ENCODE peak calls at places on chromosomes 11 and 22, in eight cellular contexts. One of them, this sample, is unnamed.

GRCh38 chr11:75142714-75143419 is 8.0 kb upstream of the SLCO2B1 start:
- DNase-seq in AG04450: peak; percentile 84
- DNase-seq in cardiac fibroblast: peak; percentile 95
- DNase-seq in psoas muscle: peak; percentile 79
- DNase-seq in AG10803: peak; percentile 93
- DNase-seq in fibroblast of mammary gland: peak; percentile 93
- DNase-seq in body of pancreas: no peak
- DNase-seq in tibial nerve: peak; percentile 65
- DNase-seq in this sample: peak; percentile 82

GRCh38 chr11:35427158-35427557 is 7.8 kb upstream of the SLC1A2 start:
- DNase-seq in tibial nerve: peak; percentile 31
- DNase-seq in psoas muscle: no peak
- DNase-seq in AG10803: peak; percentile 87
- DNase-seq in body of pancreas: no peak
- DNase-seq in cardiac fibroblast: peak; percentile 86
- DNase-seq in AG04450: no peak
- DNase-seq in fibroblast of mammary gland: peak; percentile 62
- DNase-seq in this sample: peak; percentile 69

GRCh38 chr11:94111241-94111640 is 17.4 kb upstream of the PANX1 start:
- DNase-seq in body of pancreas: no peak
- DNase-seq in cardiac fibroblast: no peak
- DNase-seq in AG10803: no peak
- DNase-seq in psoas muscle: no peak
- DNase-seq in AG04450: no peak
- DNase-seq in tibial nerve: no peak
- DNase-seq in fibroblast of mammary gland: no peak
- DNase-seq in this sample: no peak

GRCh38 chr11:3381794-3382193 is 2.8 kb upstream of the ZNF195 start:
- DNase-seq in AG04450: no peak
- DNase-seq in body of pancreas: no peak
- DNase-seq in fibroblast of mammary gland: no peak
- DNase-seq in cardiac fibroblast: no peak
- DNase-seq in tibial nerve: no peak
- DNase-seq in psoas muscle: no peak
- DNase-seq in AG10803: no peak
- DNase-seq in this sample: no peak

GRCh38 chr11:64536396-64536935 is 54.6 kb upstream of the SLC22A12 start:
- DNase-seq in tibial nerve: no peak
- DNase-seq in psoas muscle: no peak
- DNase-seq in body of pancreas: no peak
- DNase-seq in fibroblast of mammary gland: peak; percentile 14
- DNase-seq in cardiac fibroblast: no peak
- DNase-seq in AG04450: no peak
- DNase-seq in AG10803: no peak
- DNase-seq in this sample: no peak

GRCh38 chr11:111320728-111321568 is 22.6 kb downstream of the POU2AF3 start:
- DNase-seq in psoas muscle: no peak
- DNase-seq in AG04450: no peak
- DNase-seq in AG10803: peak; percentile 20
- DNase-seq in body of pancreas: peak; percentile 52
- DNase-seq in cardiac fibroblast: no peak
- DNase-seq in tibial nerve: no peak
- DNase-seq in fibroblast of mammary gland: no peak
- DNase-seq in this sample: no peak

GRCh38 chr11:83042966-83043711 is 28.6 kb downstream of the RAB30 start:
- DNase-seq in body of pancreas: no peak
- DNase-seq in tibial nerve: no peak
- DNase-seq in AG04450: no peak
- DNase-seq in psoas muscle: no peak
- DNase-seq in AG10803: peak; percentile 68
- DNase-seq in cardiac fibroblast: peak; percentile 51
- DNase-seq in fibroblast of mammary gland: peak; percentile 38
- DNase-seq in this sample: no peak

GRCh38 chr11:15828241-15828903 is 528.0 kb downstream of the SOX6 start:
- DNase-seq in AG04450: no peak
- DNase-seq in cardiac fibroblast: no peak
- DNase-seq in psoas muscle: no peak
- DNase-seq in body of pancreas: no peak
- DNase-seq in tibial nerve: no peak
- DNase-seq in AG10803: no peak
- DNase-seq in fibroblast of mammary gland: no peak
- DNase-seq in this sample: no peak

GRCh38 chr11:125081098-125081798 is 18.1 kb downstream of the SLC37A2 start:
- DNase-seq in tibial nerve: no peak
- DNase-seq in cardiac fibroblast: no peak
- DNase-seq in body of pancreas: no peak
- DNase-seq in psoas muscle: no peak
- DNase-seq in AG04450: no peak
- DNase-seq in fibroblast of mammary gland: no peak
- DNase-seq in AG10803: no peak
- DNase-seq in this sample: no peak

GRCh38 chr22:37591823-37592404 is 12.0 kb upstream of the LGALS2 start:
- DNase-seq in AG04450: no peak
- DNase-seq in body of pancreas: no peak
- DNase-seq in fibroblast of mammary gland: no peak
- DNase-seq in AG10803: no peak
- DNase-seq in psoas muscle: no peak
- DNase-seq in tibial nerve: no peak
- DNase-seq in cardiac fibroblast: no peak
- DNase-seq in this sample: no peak

GRCh38 chr11:133168016-133168415 is 364.3 kb downstream of the OPCML start:
- DNase-seq in AG04450: no peak
- DNase-seq in cardiac fibroblast: no peak
- DNase-seq in psoas muscle: no peak
- DNase-seq in fibroblast of mammary gland: no peak
- DNase-seq in tibial nerve: no peak
- DNase-seq in AG10803: no peak
- DNase-seq in body of pancreas: no peak
- DNase-seq in this sample: no peak

GRCh38 chr22:17606472-17606871 is 22.1 kb downstream of the ATP6V1E1 start:
- DNase-seq in cardiac fibroblast: peak; percentile 74
- DNase-seq in tibial nerve: no peak
- DNase-seq in fibroblast of mammary gland: no peak
- DNase-seq in psoas muscle: no peak
- DNase-seq in body of pancreas: no peak
- DNase-seq in AG04450: peak; percentile 16
- DNase-seq in AG10803: peak; percentile 70
- DNase-seq in this sample: peak; percentile 7

GRCh38 chr11:61775106-61775505 is 17.3 kb downstream of the TMEM258 start:
- DNase-seq in AG10803: no peak
- DNase-seq in cardiac fibroblast: no peak
- DNase-seq in psoas muscle: no peak
- DNase-seq in fibroblast of mammary gland: no peak
- DNase-seq in tibial nerve: no peak
- DNase-seq in AG04450: no peak
- DNase-seq in body of pancreas: no peak
- DNase-seq in this sample: no peak

GRCh38 chr11:8533332-8533731 is 60.7 kb downstream of the STK33 start:
- DNase-seq in body of pancreas: no peak
- DNase-seq in cardiac fibroblast: no peak
- DNase-seq in fibroblast of mammary gland: no peak
- DNase-seq in AG10803: no peak
- DNase-seq in tibial nerve: no peak
- DNase-seq in psoas muscle: no peak
- DNase-seq in AG04450: no peak
- DNase-seq in this sample: no peak

GRCh38 chr11:11382858-11383532 is 29.9 kb upstream of the CSNK2A3 start:
- DNase-seq in psoas muscle: no peak
- DNase-seq in cardiac fibroblast: no peak
- DNase-seq in tibial nerve: no peak
- DNase-seq in AG04450: no peak
- DNase-seq in AG10803: no peak
- DNase-seq in fibroblast of mammary gland: peak; percentile 11
- DNase-seq in body of pancreas: no peak
- DNase-seq in this sample: no peak

GRCh38 chr22:27309713-27310112 is 491.8 kb downstream of the MN1 start:
- DNase-seq in fibroblast of mammary gland: no peak
- DNase-seq in AG04450: no peak
- DNase-seq in cardiac fibroblast: no peak
- DNase-seq in tibial nerve: no peak
- DNase-seq in body of pancreas: no peak
- DNase-seq in psoas muscle: no peak
- DNase-seq in AG10803: peak; percentile 33
- DNase-seq in this sample: no peak

GRCh38 chr11:102120437-102120935 is 10.2 kb downstream of the YAP1 start:
- DNase-seq in psoas muscle: no peak
- DNase-seq in cardiac fibroblast: no peak
- DNase-seq in tibial nerve: no peak
- DNase-seq in AG04450: no peak
- DNase-seq in AG10803: no peak
- DNase-seq in fibroblast of mammary gland: peak; percentile 40
- DNase-seq in body of pancreas: no peak
- DNase-seq in this sample: no peak

GRCh38 chr11:84648413-84648812 is 978.7 kb downstream of the DLG2 start:
- DNase-seq in fibroblast of mammary gland: no peak
- DNase-seq in AG04450: no peak
- DNase-seq in cardiac fibroblast: no peak
- DNase-seq in tibial nerve: no peak
- DNase-seq in psoas muscle: no peak
- DNase-seq in AG10803: no peak
- DNase-seq in body of pancreas: no peak
- DNase-seq in this sample: no peak

GRCh38 chr22:24441406-24442351 is 14.3 kb downstream of the ADORA2A start:
- DNase-seq in cardiac fibroblast: no peak
- DNase-seq in AG10803: no peak
- DNase-seq in fibroblast of mammary gland: no peak
- DNase-seq in AG04450: no peak
- DNase-seq in tibial nerve: no peak
- DNase-seq in psoas muscle: no peak
- DNase-seq in body of pancreas: no peak
- DNase-seq in this sample: no peak

GRCh38 chr11:910044-910588 is 494 bp downstream of the CHID1 start:
- DNase-seq in tibial nerve: no peak
- DNase-seq in AG10803: no peak
- DNase-seq in AG04450: no peak
- DNase-seq in psoas muscle: no peak
- DNase-seq in cardiac fibroblast: no peak
- DNase-seq in body of pancreas: no peak
- DNase-seq in fibroblast of mammary gland: no peak
- DNase-seq in this sample: no peak

GRCh38 chr11:6472934-6473333 is 807 bp downstream of the TRIM3 start:
- DNase-seq in fibroblast of mammary gland: no peak
- DNase-seq in psoas muscle: no peak
- DNase-seq in tibial nerve: no peak
- DNase-seq in cardiac fibroblast: no peak
- DNase-seq in body of pancreas: peak; percentile 16
- DNase-seq in AG04450: no peak
- DNase-seq in AG10803: no peak
- DNase-seq in this sample: no peak
- H3K4me3 ChIP-seq in fibroblast of mammary gland: peak overlapping the region; percentile 72
- H3K4me3 ChIP-seq in psoas muscle: peak overlapping the region; percentile 91
- H3K4me3 ChIP-seq in tibial nerve: peak overlapping the region; percentile 64
- H3K4me3 ChIP-seq in cardiac fibroblast: peak overlapping the region; percentile 91
- H3K4me3 ChIP-seq in body of pancreas: no peak overlapping the region
- H3K4me3 ChIP-seq in AG04450: peak overlapping the region; percentile 84
- H3K4me3 ChIP-seq in AG10803: peak overlapping the region; percentile 90
- H3K4me3 ChIP-seq in this sample: peak overlapping the region; percentile 88

GRCh38 chr22:50469377-50470305 is 5.2 kb downstream of the SBF1 start:
- DNase-seq in AG10803: peak; percentile 27
- DNase-seq in cardiac fibroblast: peak; percentile 16
- DNase-seq in tibial nerve: peak; percentile 13
- DNase-seq in psoas muscle: peak; percentile 52
- DNase-seq in fibroblast of mammary gland: peak; percentile 30
- DNase-seq in AG04450: no peak
- DNase-seq in body of pancreas: peak; percentile 47
- DNase-seq in this sample: no peak
- H3K4me3 ChIP-seq in AG10803: no peak overlapping the region
- H3K4me3 ChIP-seq in cardiac fibroblast: no peak overlapping the region
- H3K4me3 ChIP-seq in tibial nerve: peak overlapping the region; percentile 21
- H3K4me3 ChIP-seq in psoas muscle: no peak overlapping the region
- H3K4me3 ChIP-seq in fibroblast of mammary gland: no peak overlapping the region
- H3K4me3 ChIP-seq in AG04450: no peak overlapping the region
- H3K4me3 ChIP-seq in body of pancreas: no peak overlapping the region
- H3K4me3 ChIP-seq in this sample: no peak overlapping the region

GRCh38 chr22:35543702-35544101 is 3.1 kb downstream of the RASD2 start:
- DNase-seq in cardiac fibroblast: no peak
- DNase-seq in AG10803: no peak
- DNase-seq in tibial nerve: no peak
- DNase-seq in fibroblast of mammary gland: no peak
- DNase-seq in body of pancreas: no peak
- DNase-seq in psoas muscle: no peak
- DNase-seq in AG04450: no peak
- DNase-seq in this sample: no peak

GRCh38 chr22:35541254-35541748 is 670 bp downstream of the RASD2 start:
- DNase-seq in AG04450: no peak
- DNase-seq in cardiac fibroblast: no peak
- DNase-seq in tibial nerve: no peak
- DNase-seq in body of pancreas: peak; percentile 25
- DNase-seq in psoas muscle: no peak
- DNase-seq in fibroblast of mammary gland: no peak
- DNase-seq in AG10803: no peak
- DNase-seq in this sample: no peak

GRCh38 chr22:35542157-35542971 is 1.7 kb downstream of the RASD2 start:
- DNase-seq in body of pancreas: no peak
- DNase-seq in fibroblast of mammary gland: no peak
- DNase-seq in AG10803: no peak
- DNase-seq in psoas muscle: no peak
- DNase-seq in tibial nerve: no peak
- DNase-seq in AG04450: no peak
- DNase-seq in cardiac fibroblast: no peak
- DNase-seq in this sample: no peak

GRCh38 chr22:35544189-35544588 is 3.6 kb downstream of the RASD2 start:
- DNase-seq in body of pancreas: no peak
- DNase-seq in AG10803: no peak
- DNase-seq in fibroblast of mammary gland: no peak
- DNase-seq in psoas muscle: no peak
- DNase-seq in AG04450: no peak
- DNase-seq in tibial nerve: no peak
- DNase-seq in cardiac fibroblast: no peak
- DNase-seq in this sample: no peak

GRCh38 chr22:35542972-35543516 is 2.4 kb downstream of the RASD2 start:
- DNase-seq in cardiac fibroblast: no peak
- DNase-seq in body of pancreas: no peak
- DNase-seq in AG10803: no peak
- DNase-seq in tibial nerve: no peak
- DNase-seq in AG04450: no peak
- DNase-seq in fibroblast of mammary gland: no peak
- DNase-seq in psoas muscle: no peak
- DNase-seq in this sample: no peak
- H3K4me3 ChIP-seq in cardiac fibroblast: no peak overlapping the region
- H3K4me3 ChIP-seq in body of pancreas: no peak overlapping the region
- H3K4me3 ChIP-seq in AG10803: no peak overlapping the region
- H3K4me3 ChIP-seq in tibial nerve: no peak overlapping the region
- H3K4me3 ChIP-seq in AG04450: no peak overlapping the region
- H3K4me3 ChIP-seq in fibroblast of mammary gland: no peak overlapping the region
- H3K4me3 ChIP-seq in psoas muscle: peak overlapping the region; percentile 71
- H3K4me3 ChIP-seq in this sample: no peak overlapping the region

DNA sequence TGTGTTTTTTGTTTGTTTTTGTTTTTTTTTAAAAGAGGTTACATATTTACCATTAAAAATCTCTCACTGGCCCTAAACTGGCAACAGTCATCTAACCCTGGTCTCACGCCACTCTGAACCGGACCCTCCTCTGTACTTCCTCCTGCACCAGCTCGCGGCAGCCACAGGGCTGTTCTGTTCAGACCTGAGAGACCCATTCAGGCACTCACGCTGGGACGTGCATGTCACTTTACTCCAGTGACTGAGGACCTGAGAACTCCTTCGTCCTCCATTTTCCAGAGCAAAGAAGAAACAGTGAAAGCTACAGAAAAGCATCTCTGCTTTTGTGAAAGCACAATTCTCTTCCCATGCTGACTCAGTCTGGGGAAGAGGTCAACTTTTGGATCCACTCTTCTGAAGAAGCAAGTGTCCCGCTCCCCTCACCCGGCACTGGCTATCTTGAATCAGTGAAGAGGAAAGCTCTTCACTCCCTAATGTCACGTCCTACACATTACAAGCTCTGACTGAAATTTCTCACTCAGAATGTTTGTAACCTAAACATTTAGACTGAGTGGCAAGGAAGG is 24.6 kb downstream of the PISD start:
- DNase-seq in cardiac fibroblast: no peak
- DNase-seq in fibroblast of mammary gland: peak; percentile 28
- DNase-seq in psoas muscle: no peak
- DNase-seq in tibial nerve: no peak
- DNase-seq in body of pancreas: no peak
- DNase-seq in AG10803: no peak
- DNase-seq in AG04450: no peak
- DNase-seq in this sample: no peak
- H3K4me3 ChIP-seq in cardiac fibroblast: no peak overlapping the region
- H3K4me3 ChIP-seq in fibroblast of mammary gland: no peak overlapping the region
- H3K4me3 ChIP-seq in psoas muscle: peak overlapping the region; percentile 38
- H3K4me3 ChIP-seq in tibial nerve: peak overlapping the region; percentile 12
- H3K4me3 ChIP-seq in body of pancreas: no peak overlapping the region
- H3K4me3 ChIP-seq in AG10803: no peak overlapping the region
- H3K4me3 ChIP-seq in AG04450: no peak overlapping the region
- H3K4me3 ChIP-seq in this sample: no peak overlapping the region